ENCODE peak calls at places on chromosomes 13 and 19, in six cellular contexts. F is HFF-Myc, O is left ventricle myocardium inferior, D is Peyer's patch, T is fibroblast of pulmonary artery, V is IMR-90. I is an unnamed sample.

GRCh38 chr13:29361716-29362115 is 233.8 kb downstream of the SLC7A1 start:
- DNase-seq in F (no peak), O (no peak), D (no peak), T (no peak), V (no peak), I (no peak)

GRCh38 chr19:4277051-4277700 is 1.9 kb upstream of the SHD start:
- DNase-seq in F (no peak), O (no peak), D (no peak), T (no peak), V (no peak), I (no peak)

GRCh38 chr13:77535448-77535847 is at the start of gene SCEL:
- DNase-seq in F (no peak), O (no peak), D (no peak), T (no peak), V (no peak), I (no peak)

GRCh38 chr13:112894673-112895481 is 74.1 kb upstream of the MCF2L start:
- DNase-seq in F (no peak), O (peak), D (no peak), T (no peak), V (no peak), I (no peak)

GRCh38 chr19:3606690-3607289 is at the start of gene TBXA2R:
- DNase-seq in F (no peak), O (peak), D (peak), T (peak), V (peak), I (peak)

GRCh38 chr13:106597190-106597589 is 29.3 kb upstream of the ARGLU1 start:
- DNase-seq in F (no peak), O (peak), D (no peak), T (peak), V (no peak), I (no peak)

GRCh38 chr19:53981408-53981998 is 9.9 kb upstream of the CACNG6 start:
- DNase-seq in F (no peak), O (no peak), D (no peak), T (no peak), V (no peak), I (no peak)

GRCh38 chr19:30225615-30226463 is 146.3 kb upstream of the ZNF536 start:
- DNase-seq in F (no peak), O (no peak), D (no peak), T (no peak), V (no peak), I (no peak)

GRCh38 chr19:49638360-49638759 is 1.6 kb downstream of the RRAS start:
- DNase-seq in F (no peak), O (no peak), D (no peak), T (peak), V (no peak), I (no peak)

GRCh38 chr13:26599403-26599802 is 41.9 kb downstream of the WASF3 start:
- DNase-seq in F (no peak), O (no peak), D (no peak), T (no peak), V (no peak), I (no peak)

GRCh38 chr19:28168557-28168956 is 1044.4 kb downstream of the UQCRFS1 start:
- DNase-seq in F (no peak), O (no peak), D (no peak), T (no peak), V (no peak), I (peak)

GRCh38 chr13:71854401-71854800 is 12.6 kb downstream of the DACH1 start:
- DNase-seq in F (no peak), O (no peak), D (no peak), T (no peak), V (no peak), I (no peak)

GRCh38 chr19:50568321-50569022 is at the start of gene LRRC4B:
- DNase-seq in F (no peak), O (no peak), D (no peak), T (peak), V (no peak), I (no peak)

GRCh38 chr13:72998012-72998411 is 60.8 kb upstream of the KLF5 start:
- DNase-seq in F (no peak), O (no peak), D (no peak), T (no peak), V (no peak), I (no peak)

GRCh38 chr13:29922896-29923295 is 72.5 kb upstream of the UBL3 start:
- DNase-seq in F (no peak), O (no peak), D (no peak), T (peak), V (peak), I (peak)

GRCh38 chr13:46062190-46062589 is 9.6 kb upstream of the ZC3H13 start:
- DNase-seq in F (no peak), O (no peak), D (no peak), T (peak), V (peak), I (peak)

GRCh38 chr13:45393941-45394570 is 24.1 kb downstream of the SLC25A30 start:
- DNase-seq in F (no peak), O (no peak), D (peak), T (peak), V (peak), I (peak)

GRCh38 chr19:10520652-10521318 is 3.5 kb upstream of the S1PR5 start:
- DNase-seq in F (no peak), O (no peak), D (no peak), T (no peak), V (no peak), I (no peak)

GRCh38 chr19:18908917-18909619 is 10.1 kb downstream of the COPE start:
- DNase-seq in F (no peak), O (no peak), D (no peak), T (no peak), V (no peak), I (no peak)

GRCh38 chr19:703651-704446 is 4.9 kb upstream of the PALM start:
- DNase-seq in F (peak), O (peak), D (peak), T (peak), V (peak), I (peak)

GRCh38 chr19:49463960-49464740 is 9.9 kb upstream of the FLT3LG start:
- DNase-seq in F (no peak), O (no peak), D (no peak), T (no peak), V (no peak), I (no peak)

GRCh38 chr13:92721610-92722009 is 505.0 kb upstream of the GPC6 start:
- DNase-seq in F (no peak), O (no peak), D (no peak), T (no peak), V (no peak), I (no peak)

GRCh38 chr13:106286811-106287210 is 248.7 kb downstream of the EFNB2 start:
- DNase-seq in F (no peak), O (no peak), D (no peak), T (no peak), V (no peak), I (no peak)

GRCh38 chr13:30585748-30586262 is 31.9 kb upstream of the USPL1 start:
- DNase-seq in F (no peak), O (no peak), D (no peak), T (peak), V (peak), I (peak)

GRCh38 chr13:63425131-63425530 is 2009.5 kb upstream of the PCDH20 start:
- DNase-seq in F (no peak), O (no peak), D (no peak), T (peak), V (peak), I (peak)

GRCh38 chr19:23817519-23817918 is 58.8 kb upstream of the ZNF681 start:
- DNase-seq in F (no peak), O (no peak), D (peak), T (peak), V (peak), I (no peak)

DNA sequence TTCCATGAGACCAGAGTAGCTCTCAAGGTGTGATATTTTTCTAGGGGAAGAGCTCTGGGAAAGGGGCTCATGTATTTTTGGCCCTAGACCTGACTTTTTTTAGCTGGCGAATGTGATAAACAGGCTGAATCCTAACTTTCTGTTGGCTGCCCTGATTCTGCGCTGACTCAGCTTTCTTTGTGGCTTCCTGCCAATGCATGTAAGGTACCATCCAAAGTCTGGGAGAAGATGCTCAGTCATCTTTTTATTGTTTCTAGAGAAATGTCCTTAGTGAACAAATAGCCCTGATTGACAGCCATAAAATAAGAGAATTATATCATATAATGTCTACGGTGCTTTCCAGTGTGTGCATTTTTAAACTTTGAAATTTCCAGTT is 113.6 kb upstream of the MBNL2 start:
- DNase-seq in F (no peak), O (no peak), D (peak), T (peak), V (peak), I (peak)
- H3K4me3 ChIP-seq in F (no peak), O (no peak), D (no peak), T (no peak), V (no peak), I (no peak)

GRCh38 chr13:99527346-99527745 is 26.1 kb downstream of the TM9SF2 start:
- DNase-seq in F (no peak), O (no peak), D (no peak), T (no peak), V (no peak), I (no peak)
- TF ChIP-seq CTCF in F (no peak), O (no peak), D (no peak), T (no peak), V (no peak), I (no peak)

DNA sequence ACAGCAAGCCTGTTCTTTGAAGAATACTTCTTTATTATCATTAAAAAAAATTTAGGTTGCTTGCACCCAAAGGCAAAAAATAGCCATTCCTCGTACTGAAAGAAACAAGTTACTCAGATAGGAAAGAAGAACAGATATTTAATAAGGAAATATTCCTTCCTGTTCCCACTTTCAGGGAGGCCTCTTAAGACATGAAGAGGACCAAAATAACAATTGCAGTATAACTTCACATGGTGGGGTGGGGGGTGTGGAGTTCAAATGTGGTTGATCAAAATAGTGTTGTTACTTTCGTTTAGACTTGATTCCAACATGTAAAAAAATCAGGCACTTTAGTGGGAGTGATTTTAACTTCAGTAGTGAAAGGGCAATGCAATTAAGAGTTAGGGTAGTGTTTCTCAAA is 3.6 kb downstream of the RGCC start:
- DNase-seq in F (no peak), O (no peak), D (no peak), T (no peak), V (no peak), I (no peak)
- H3K4me3 ChIP-seq in F (no peak), O (peak), D (no peak), T (no peak), V (no peak), I (no peak)

GRCh38 chr13:94549241-94550029 is 46.5 kb downstream of the TGDS start:
- DNase-seq in F (peak), O (peak), D (peak), T (peak), V (peak), I (peak)
- TF ChIP-seq CTCF in F (no peak), O (peak), D (peak), T (no peak), V (no peak), I (no peak)

GRCh38 chr19:38989066-38989605 is 13.6 kb upstream of the FBXO17 start:
- DNase-seq in F (no peak), O (no peak), D (no peak), T (no peak), V (no peak), I (peak)
- H3K4me3 ChIP-seq in F (no peak), O (no peak), D (no peak), T (no peak), V (no peak), I (no peak)

GRCh38 chr13:52652170-52652979 is at the start of gene SUGT1:
- DNase-seq in F (peak), O (peak), D (peak), T (peak), V (peak), I (peak)
- TF ChIP-seq CTCF in F (peak), O (peak), D (peak), T (peak), V (peak), I (peak)

DNA sequence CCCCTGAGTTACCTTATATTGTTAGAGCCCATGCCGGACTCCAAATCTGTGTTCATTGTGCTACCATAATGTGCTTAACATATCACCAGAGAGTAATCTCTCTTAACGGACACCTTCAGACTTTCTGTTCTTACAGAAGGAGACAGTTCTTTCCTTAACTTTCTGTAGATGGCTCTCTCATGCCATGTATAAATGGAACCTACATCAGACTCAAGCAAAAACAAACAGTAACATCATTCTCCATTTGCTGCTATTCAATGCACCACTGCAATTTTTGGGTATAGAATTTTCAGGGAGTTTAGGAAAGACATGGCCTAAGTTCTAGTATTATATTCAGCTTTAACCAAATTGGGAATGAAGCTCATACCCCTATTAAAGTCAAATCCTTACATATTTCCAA is 12.7 kb upstream of the UGGT2 start:
- DNase-seq in F (no peak), O (no peak), D (no peak), T (no peak), V (no peak), I (no peak)
- H3K4me3 ChIP-seq in F (no peak), O (no peak), D (no peak), T (no peak), V (no peak), I (no peak)

GRCh38 chr19:34319230-34319585 is 45.8 kb upstream of the GPI start:
- DNase-seq in F (no peak), O (no peak), D (no peak), T (no peak), V (no peak), I (no peak)

GRCh38 chr19:34321735-34322134 is 43.3 kb upstream of the GPI start:
- DNase-seq in F (no peak), O (no peak), D (no peak), T (no peak), V (no peak), I (no peak)

GRCh38 chr19:34317311-34317927 is 47.6 kb upstream of the GPI start:
- DNase-seq in F (no peak), O (no peak), D (peak), T (peak), V (no peak), I (no peak)

GRCh38 chr19:34320277-34320676 is 44.7 kb upstream of the GPI start:
- DNase-seq in F (no peak), O (no peak), D (peak), T (no peak), V (no peak), I (no peak)

GRCh38 chr19:34319785-34320184 is 45.2 kb upstream of the GPI start:
- DNase-seq in F (no peak), O (no peak), D (peak), T (no peak), V (peak), I (peak)
- TF ChIP-seq CTCF in F (no peak), O (no peak), D (no peak), T (no peak), V (no peak), I (no peak)